ENCODE peak calls at places on chromosomes 5 and 9, in nine cellular contexts. X is fibroblast of lung, W is adrenal gland, U is lung, D is body of pancreas, S is fibroblast of mammary gland, V is right lobe of liver, K is tibial artery, Q is bronchial epithelial cell. B is an unnamed sample.

GRCh38 chr9:133883356-133883755 is 108.8 kb downstream of the VAV2 start:
- DNase-seq in W (no peak), V (no peak), D (no peak), S (no peak), K (no peak), X (peak), Q (peak), U (no peak), B (no peak)

GRCh38 chr9:134589748-134590147 is 51.9 kb upstream of the COL5A1 start:
- DNase-seq in Q (no peak), K (no peak), S (no peak), W (peak), U (peak), D (no peak), V (no peak), X (no peak), B (no peak)

GRCh38 chr5:172364773-172365172 is 81.2 kb upstream of the UBTD2 start:
- DNase-seq in S (no peak), D (no peak), V (no peak), K (no peak), Q (no peak), X (no peak), W (no peak), U (no peak), B (no peak)

GRCh38 chr5:120568716-120569115 is 104.6 kb downstream of the PRR16 start:
- DNase-seq in W (no peak), X (peak), U (no peak), V (no peak), K (no peak), S (peak), Q (no peak), D (no peak), B (no peak)

GRCh38 chr9:34254141-34254913 is 74.7 kb downstream of the KIF24 start:
- DNase-seq in U (no peak), V (no peak), K (no peak), S (peak), X (peak), W (peak), Q (peak), D (no peak), B (no peak)

GRCh38 chr9:25542319-25542718 is 135.9 kb downstream of the TUSC1 start:
- DNase-seq in U (no peak), D (no peak), V (no peak), S (no peak), X (no peak), Q (no peak), K (no peak), W (no peak), B (no peak)

GRCh38 chr5:150492621-150493020 is 15.3 kb upstream of the NDST1 start:
- DNase-seq in X (peak), S (peak), V (no peak), K (no peak), D (no peak), Q (peak), W (peak), U (no peak), B (no peak)

GRCh38 chr5:180832638-180833068 is 28.4 kb downstream of the ZFP62 start:
- DNase-seq in V (no peak), U (no peak), W (no peak), Q (no peak), K (no peak), D (no peak), X (no peak), S (no peak), B (peak)

GRCh38 chr5:97142521-97143254 is at the start of gene LIX1:
- DNase-seq in D (peak), S (peak), V (no peak), K (peak), Q (peak), X (peak), W (peak), U (no peak), B (no peak)

GRCh38 chr5:31993182-31993961 is 180.7 kb downstream of the GOLPH3 start:
- DNase-seq in S (peak), X (peak), K (no peak), Q (no peak), W (no peak), V (no peak), D (no peak), U (no peak), B (no peak)

GRCh38 chr5:32471784-32472183 is 27.2 kb upstream of the ZFR start:
- DNase-seq in U (no peak), D (peak), V (no peak), W (no peak), Q (no peak), S (no peak), X (no peak), K (no peak), B (no peak)

GRCh38 chr5:36788365-36788764 is 88.2 kb upstream of the NIPBL start:
- DNase-seq in X (no peak), V (no peak), S (no peak), D (no peak), W (no peak), U (no peak), Q (no peak), K (no peak), B (no peak)

GRCh38 chr5:153985498-153985897 is 53.2 kb downstream of the FAM114A2 start:
- DNase-seq in V (no peak), K (no peak), W (no peak), U (no peak), D (no peak), S (no peak), X (no peak), Q (no peak), B (no peak)

GRCh38 chr9:133996531-133997520 is 4.7 kb upstream of the VAV2 start:
- DNase-seq in K (no peak), S (peak), W (no peak), U (no peak), Q (no peak), X (peak), V (no peak), D (no peak), B (no peak)

GRCh38 chr5:122187426-122187825 is 58.1 kb downstream of the ZNF474 start:
- DNase-seq in X (peak), U (no peak), K (no peak), S (no peak), D (peak), V (no peak), Q (peak), W (no peak), B (no peak)

GRCh38 chr5:56668996-56669395 is 146.4 kb upstream of the MAP3K1 start:
- DNase-seq in K (no peak), U (no peak), S (no peak), Q (peak), V (no peak), W (no peak), D (peak), X (no peak), B (no peak)

GRCh38 chr5:118006229-118006628 is 982.1 kb downstream of the DTWD2 start:
- DNase-seq in U (no peak), V (no peak), K (no peak), X (no peak), S (no peak), W (no peak), Q (no peak), D (no peak), B (no peak)

GRCh38 chr5:14607089-14607488 is 25.5 kb downstream of the OTULINL start:
- DNase-seq in S (no peak), V (no peak), D (no peak), K (no peak), W (peak), X (no peak), U (no peak), Q (no peak), B (no peak)

GRCh38 chr5:40906351-40906751 is 2.9 kb upstream of the C7 start:
- DNase-seq in Q (peak), S (peak), W (no peak), D (no peak), U (no peak), V (no peak), X (peak), K (no peak), B (no peak)

GRCh38 chr9:133907302-133907880 is 84.7 kb downstream of the VAV2 start:
- DNase-seq in X (no peak), Q (no peak), D (no peak), S (no peak), W (no peak), U (no peak), V (no peak), K (no peak), B (no peak)

GRCh38 chr5:104353371-104353770 is 790.8 kb upstream of the NUDT12 start:
- DNase-seq in W (no peak), X (no peak), V (no peak), Q (peak), S (no peak), D (no peak), K (no peak), U (no peak), B (no peak)

GRCh38 chr5:140012443-140012842 is 30.7 kb downstream of the NRG2 start:
- DNase-seq in K (no peak), D (no peak), X (no peak), S (no peak), V (no peak), U (no peak), W (no peak), Q (no peak), B (no peak)

GRCh38 chr9:37521111-37521510 is 35.4 kb downstream of the POLR1E start:
- DNase-seq in X (no peak), U (no peak), S (no peak), V (no peak), D (no peak), K (no peak), W (no peak), Q (no peak), B (no peak)

GRCh38 chr9:71506821-71507220 is 261.5 kb downstream of the CEMIP2 start:
- DNase-seq in W (no peak), K (no peak), S (peak), Q (peak), V (no peak), X (peak), U (no peak), D (no peak), B (no peak)

GRCh38 chr9:120839146-120839545 is 3.6 kb downstream of the PSMD5 start:
- DNase-seq in U (no peak), K (no peak), W (no peak), X (peak), V (no peak), D (no peak), Q (no peak), S (no peak), B (no peak)

GRCh38 chr9:6014668-6015270 is 655 bp downstream of the RANBP6 start:
- DNase-seq in Q (peak), V (no peak), K (no peak), U (no peak), X (peak), W (no peak), D (no peak), S (peak), B (no peak)

GRCh38 chr5:167320019-167320418 is 971.4 kb upstream of the WWC1 start:
- DNase-seq in D (no peak), S (no peak), V (no peak), W (no peak), U (no peak), Q (no peak), K (no peak), X (no peak), B (no peak)

GRCh38 chr5:130651440-130651839 is 513.6 kb downstream of the HINT1 start:
- DNase-seq in K (no peak), W (no peak), S (no peak), Q (no peak), X (no peak), D (no peak), V (no peak), U (no peak), B (no peak)

GRCh38 chr9:8917978-8918739 is 1118.6 kb upstream of the DMAC1 start:
- DNase-seq in Q (no peak), S (no peak), W (no peak), D (no peak), V (no peak), U (no peak), X (no peak), K (no peak), B (no peak)

GRCh38 chr5:57816108-57816507 is 333.5 kb upstream of the ACTBL2 start:
- DNase-seq in W (no peak), Q (peak), U (no peak), S (peak), V (no peak), K (no peak), X (peak), D (no peak), B (no peak)

GRCh38 chr9:131521203-131521602 is 9.9 kb downstream of the UCK1 start:
- DNase-seq in W (no peak), U (no peak), V (no peak), X (no peak), S (no peak), Q (no peak), D (no peak), K (no peak), B (no peak)

GRCh38 chr5:162641142-162641813 is 573.7 kb downstream of the GABRG2 start:
- DNase-seq in U (no peak), X (no peak), D (no peak), W (no peak), V (no peak), S (no peak), Q (no peak), K (no peak), B (no peak)

GRCh38 chr5:149063017-149063687 is at the start of gene SH3TC2:
- DNase-seq in X (peak), U (no peak), V (no peak), S (no peak), K (no peak), Q (peak), D (peak), W (no peak), B (no peak)

GRCh38 chr5:5017827-5018559 is 122.1 kb upstream of the ADAMTS16 start:
- DNase-seq in S (peak), Q (no peak), V (no peak), W (no peak), D (no peak), K (no peak), X (peak), U (no peak), B (no peak)

GRCh38 chr9:38621434-38622082 is 1.2 kb upstream of the ANKRD18A start:
- DNase-seq in U (peak), V (peak), K (no peak), X (peak), Q (no peak), D (peak), W (no peak), S (no peak), B (no peak)

GRCh38 chr5:84239509-84239908 is 145.2 kb downstream of the EDIL3 start:
- DNase-seq in W (no peak), D (no peak), K (no peak), Q (peak), V (no peak), S (peak), U (no peak), X (peak), B (no peak)

GRCh38 chr9:111975709-111976108 is 79.1 kb downstream of the UGCG start:
- DNase-seq in X (no peak), D (peak), Q (no peak), V (peak), W (peak), S (no peak), K (no peak), U (peak), B (no peak)
- TF ChIP-seq CTCF in X (no peak), D (no peak), Q (peak), V (peak), W (peak), S (no peak), K (no peak), U (no peak), B (peak)

GRCh38 chr5:93601433-93602175 is 18.6 kb downstream of the NR2F1 start:
- DNase-seq in U (no peak), W (no peak), S (peak), K (no peak), V (no peak), Q (no peak), D (no peak), X (peak), B (no peak)

GRCh38 chr5:93604119-93604963 is 21.3 kb downstream of the NR2F1 start:
- DNase-seq in S (peak), D (no peak), X (peak), V (no peak), U (no peak), K (no peak), W (peak), Q (no peak), B (no peak)

GRCh38 chr5:93602261-93603149 is 19.5 kb downstream of the NR2F1 start:
- DNase-seq in K (no peak), U (no peak), V (no peak), S (no peak), Q (no peak), X (peak), D (no peak), W (no peak), B (no peak)

GRCh38 chr5:93603191-93603590 is 20.2 kb downstream of the NR2F1 start:
- DNase-seq in V (no peak), W (no peak), U (no peak), S (no peak), X (peak), D (no peak), Q (no peak), K (no peak), B (no peak)

GRCh38 chr5:93603711-93604118 is 20.7 kb downstream of the NR2F1 start:
- DNase-seq in K (no peak), S (no peak), Q (no peak), U (no peak), W (no peak), D (no peak), V (no peak), X (peak), B (no peak)
- H3K4me3 ChIP-seq in K (no peak), S (peak), Q (no peak), U (peak), W (no peak), D (no peak), V (no peak), X (peak), B (no peak)

GRCh38 chr5:64003966-64004365 is 41.7 kb upstream of the HTR1A start:
- DNase-seq in X (no peak), V (no peak), U (no peak), K (no peak), S (no peak), Q (no peak), D (no peak), W (no peak), B (no peak)
- TF ChIP-seq CTCF in X (no peak), V (no peak), U (no peak), K (no peak), S (no peak), Q (no peak), D (no peak), W (no peak), B (no peak)

DNA sequence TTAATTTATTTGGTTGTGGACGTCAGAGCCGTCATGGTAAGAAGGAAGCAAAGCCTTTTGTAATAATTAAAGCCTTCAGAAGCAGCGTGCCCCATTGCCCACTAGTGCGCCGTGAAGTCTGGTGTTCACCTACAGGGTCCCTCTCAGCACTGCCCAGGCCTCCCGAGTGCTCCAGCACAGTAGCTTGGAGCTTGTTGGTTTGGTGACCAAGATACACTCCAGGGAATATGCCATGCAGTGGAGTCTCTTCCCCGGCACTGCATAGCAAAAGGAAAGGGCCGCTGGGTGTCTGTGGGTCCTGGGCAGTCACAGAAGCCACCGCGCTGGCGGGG is 478 bp upstream of the SYK start:
- DNase-seq in K (no peak), D (no peak), W (no peak), X (no peak), V (no peak), U (no peak), S (no peak), Q (no peak), B (no peak)
- H3K4me3 ChIP-seq in K (no peak), D (peak), W (no peak), X (no peak), V (no peak), U (no peak), S (no peak), Q (peak), B (peak)

DNA sequence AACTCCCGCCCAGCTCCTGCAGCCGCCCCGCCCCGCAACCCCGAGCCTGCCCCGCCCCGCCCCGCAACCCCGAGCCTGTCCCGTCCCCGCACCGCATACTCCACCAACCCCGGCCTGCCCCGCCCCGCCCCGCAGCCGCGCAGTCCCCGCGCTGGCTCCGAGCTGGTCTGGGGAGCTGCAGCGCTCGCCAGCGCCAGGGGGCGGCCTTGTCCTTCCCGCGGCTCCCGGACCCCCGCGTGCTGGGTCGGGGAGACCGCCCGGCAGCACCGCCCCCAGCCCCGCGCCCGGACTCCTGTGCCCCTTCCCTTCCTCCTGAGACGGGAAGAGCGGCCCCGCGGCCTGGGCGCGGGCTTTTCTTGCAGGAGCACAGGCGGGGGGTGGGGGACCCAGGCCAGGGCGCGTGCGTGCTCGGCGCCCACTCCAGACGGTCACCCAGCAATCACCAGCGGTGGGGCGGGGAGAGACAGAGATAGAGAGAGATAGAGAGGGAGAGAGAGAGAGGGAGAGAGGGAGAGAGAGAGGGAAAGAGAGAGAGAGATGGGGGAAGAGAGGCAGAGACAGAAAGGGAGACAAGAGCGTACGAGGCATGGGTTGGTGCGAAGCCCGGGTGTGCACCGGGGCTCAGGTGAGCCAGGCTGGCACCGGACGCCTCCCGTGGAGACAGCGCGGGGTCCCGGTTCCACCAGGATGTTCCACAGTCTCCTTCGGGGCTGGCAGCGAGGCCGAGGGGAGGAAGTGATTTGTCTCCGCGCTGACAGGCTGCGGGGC is 14.7 kb upstream of the TMEM250 start:
- DNase-seq in W (no peak), D (peak), Q (no peak), S (no peak), V (no peak), U (no peak), K (no peak), X (peak), B (no peak)
- TF ChIP-seq CTCF in W (no peak), D (peak), Q (peak), S (peak), V (peak), U (no peak), K (peak), X (peak), B (peak)

DNA sequence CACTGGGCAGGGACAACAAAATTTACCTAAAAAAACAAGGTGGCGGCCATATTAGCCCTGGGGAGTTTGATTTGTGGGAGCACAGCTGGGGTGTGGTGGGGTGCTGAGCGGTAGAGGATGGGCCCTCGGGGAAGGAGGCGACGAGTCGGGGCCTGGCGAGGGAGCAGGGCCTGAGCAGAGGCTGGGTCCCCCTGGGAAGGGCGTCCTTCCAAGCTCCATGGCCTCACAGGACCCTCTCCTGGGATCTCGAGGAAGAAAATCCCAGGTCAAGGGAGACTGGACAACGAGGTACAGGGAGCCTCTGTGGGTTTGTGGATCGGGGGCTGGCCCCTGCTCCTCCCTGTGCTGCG is 165.5 kb downstream of the CACNA1B start:
- DNase-seq in X (no peak), Q (no peak), W (no peak), K (no peak), D (no peak), U (no peak), V (no peak), S (no peak), B (no peak)
- H3K4me3 ChIP-seq in X (no peak), Q (no peak), W (no peak), K (no peak), D (no peak), U (no peak), V (no peak), S (no peak), B (no peak)

GRCh38 chr9:88722753-88723152 is 187.8 kb downstream of the NXNL2 start:
- DNase-seq in X (no peak), V (no peak), S (no peak), U (no peak), D (no peak), K (no peak), Q (peak), W (no peak), B (no peak)
- TF ChIP-seq CTCF in X (peak), V (peak), S (peak), U (no peak), D (no peak), K (peak), Q (peak), W (peak), B (peak)

GRCh38 chr5:164296603-164297080 is 791.2 kb downstream of the MAT2B start:
- DNase-seq in D (no peak), Q (no peak), X (peak), U (no peak), K (no peak), S (no peak), V (no peak), W (no peak), B (no peak)
- H3K4me3 ChIP-seq in D (no peak), Q (no peak), X (no peak), U (no peak), K (no peak), S (no peak), V (no peak), W (no peak), B (no peak)

B was measured in GM12864.